ENCODE peak calls at places on chromosomes 2 and 18, in four cellular contexts. K is HFF-Myc, J is upper lobe of right lung, C is AG04449. V is an unnamed sample.

GRCh38 chr2:69755862-69756467 is 14.0 kb downstream of the ANXA4 start:
- DNase-seq in K (no peak), C (no peak), J (no peak), V (no peak)

GRCh38 chr2:101500175-101500574 is 25.3 kb upstream of the RFX8 start:
- DNase-seq in J (no peak), K (no peak), C (no peak), V (no peak)

GRCh38 chr2:12717191-12717987 is 653 bp downstream of the TRIB2 start:
- DNase-seq in J (peak), K (no peak), C (no peak), V (no peak)

GRCh38 chr2:141630531-141630930 is 500.3 kb downstream of the LRP1B start:
- DNase-seq in K (no peak), C (no peak), J (no peak), V (no peak)

GRCh38 chr2:47541848-47542450 is 139.0 kb downstream of the MSH2 start:
- DNase-seq in K (no peak), J (peak), C (no peak), V (no peak)

GRCh38 chr2:20622731-20623130 is 28.2 kb downstream of the HS1BP3 start:
- DNase-seq in J (peak), C (no peak), K (no peak), V (no peak)

GRCh38 chr2:38572167-38572566 is 30.6 kb downstream of the HNRNPLL start:
- DNase-seq in C (peak), J (no peak), K (peak), V (no peak)

GRCh38 chr18:42689310-42689709 is 426.2 kb downstream of the RIT2 start:
- DNase-seq in K (no peak), J (no peak), C (no peak), V (no peak)

GRCh38 chr2:27071990-27072830 is 756 bp upstream of the OST4 start:
- DNase-seq in C (no peak), K (peak), J (no peak), V (no peak)

GRCh38 chr18:13136056-13136688 is 82.4 kb upstream of the LDLRAD4 start:
- DNase-seq in K (no peak), C (no peak), J (no peak), V (no peak)

GRCh38 chr2:10814571-10815331 is 2.2 kb upstream of the PDIA6 start:
- DNase-seq in J (no peak), K (no peak), C (no peak), V (no peak)

DNA sequence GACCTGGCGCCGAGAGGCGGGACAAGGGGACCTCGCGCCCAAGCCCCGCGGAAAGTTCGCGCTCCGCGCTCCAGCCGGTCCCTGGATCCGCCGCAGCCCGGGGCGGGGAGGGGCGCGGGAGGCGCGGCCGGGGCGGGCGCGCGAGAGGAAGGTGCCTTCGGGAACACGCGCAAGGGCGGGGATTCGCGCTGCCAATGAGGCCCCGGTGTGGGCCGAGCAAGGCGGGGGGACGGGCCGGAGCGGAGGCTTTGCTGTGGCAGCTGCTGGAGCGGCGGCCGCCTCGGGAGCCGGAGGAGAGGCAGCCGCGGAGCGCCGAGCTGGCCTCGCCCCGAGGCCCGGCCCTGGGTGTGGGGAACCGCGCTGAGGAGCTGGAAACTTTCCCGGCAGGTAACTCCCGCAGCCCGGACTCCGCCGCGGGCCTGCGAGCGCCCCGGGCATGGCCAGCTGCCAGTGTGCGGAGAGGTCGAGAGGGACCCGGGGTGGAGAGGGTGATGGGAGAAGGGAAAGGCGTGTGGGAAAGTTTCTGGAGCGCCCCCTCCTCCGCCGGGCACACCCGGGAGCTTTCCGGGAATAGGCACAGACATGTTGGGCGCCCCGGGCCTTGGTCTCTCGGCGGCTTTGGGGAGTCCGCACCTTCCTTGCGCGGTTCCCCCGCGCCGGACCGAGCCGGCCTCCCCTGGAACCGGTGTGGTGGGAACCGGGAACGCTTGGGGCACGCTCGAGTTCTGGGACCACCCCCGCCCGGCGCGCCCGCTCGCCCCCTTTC is at the start of gene TANC1:
- DNase-seq in J (peak), C (no peak), K (peak), V (no peak)
- TF ChIP-seq CTCF in J (no peak), C (no peak), K (no peak), V (no peak)

GRCh38 chr2:84373866-84374265 is 85.2 kb downstream of the SUCLG1 start:
- DNase-seq in K (no peak), C (no peak), J (no peak), V (no peak)

GRCh38 chr2:84378960-84379359 is 80.1 kb downstream of the SUCLG1 start:
- DNase-seq in C (no peak), K (no peak), J (no peak), V (no peak)

GRCh38 chr2:84375020-84375419 is 84.1 kb downstream of the SUCLG1 start:
- DNase-seq in J (no peak), K (no peak), C (no peak), V (no peak)

DNA sequence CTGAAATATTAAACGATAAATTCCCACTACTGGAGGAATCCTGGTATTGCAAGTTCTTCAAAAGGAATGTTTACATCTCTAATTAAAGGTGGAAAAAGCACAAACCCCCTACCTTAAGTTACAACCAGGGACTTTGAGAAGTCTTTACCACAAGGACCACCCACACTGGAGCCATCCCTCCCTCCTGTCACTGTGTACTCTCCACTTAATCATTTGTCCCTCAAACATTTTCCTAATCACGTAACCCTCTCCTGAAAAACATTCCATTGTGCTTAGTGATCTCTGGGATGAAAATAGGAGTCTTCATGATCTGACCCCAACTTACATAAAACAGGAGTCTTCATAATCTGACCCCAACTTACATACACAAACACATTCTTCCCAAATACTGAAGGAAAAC is 85.7 kb downstream of the SUCLG1 start:
- DNase-seq in J (no peak), K (no peak), C (no peak), V (no peak)
- TF ChIP-seq CTCF in J (no peak), K (no peak), C (no peak), V (no peak)

GRCh38 chr18:8426401-8426800 is 182.8 kb upstream of the RAB12 start:
- DNase-seq in C (no peak), K (no peak), J (no peak), V (no peak)
- TF ChIP-seq CTCF in C (peak), K (peak), J (peak), V (peak)

GRCh38 chr18:27599202-27599829 is 414.2 kb upstream of the CHST9 start:
- DNase-seq in K (peak), C (no peak), J (no peak), V (no peak)
- TF ChIP-seq CTCF in K (peak), C (peak), J (peak), V (peak)

GRCh38 chr18:39500320-39500719 is 1934.7 kb upstream of the CELF4 start:
- DNase-seq in K (no peak), C (no peak), J (no peak), V (no peak)
- TF ChIP-seq CTCF in K (no peak), C (no peak), J (no peak), V (no peak)

GRCh38 chr18:30381826-30382225 is 660.7 kb downstream of the DSC3 start:
- DNase-seq in K (no peak), C (no peak), J (no peak), V (no peak)

DNA sequence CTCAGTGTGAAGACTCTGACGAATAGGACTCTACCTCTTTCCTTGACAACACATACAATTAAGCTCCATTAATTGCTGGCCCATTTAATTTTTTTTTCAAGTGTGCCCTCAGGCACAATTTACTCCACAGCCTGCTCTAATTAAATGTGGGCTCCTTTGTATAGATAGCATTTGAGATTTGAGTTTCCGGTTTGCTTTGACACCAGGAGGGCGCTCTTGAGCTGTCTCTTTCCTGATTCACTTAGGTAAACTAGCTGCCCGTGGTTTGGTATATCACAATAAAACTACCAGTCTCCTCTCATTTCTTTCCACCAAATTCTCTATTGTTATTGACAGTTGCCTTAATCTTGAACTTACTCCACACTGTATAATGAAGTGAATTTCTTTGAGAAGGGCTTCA is 666.0 kb downstream of the DSC3 start:
- DNase-seq in K (no peak), J (no peak), C (no peak), V (no peak)
- TF ChIP-seq CTCF in K (no peak), J (no peak), C (no peak), V (no peak)

V was measured in CD14-positive monocyte.